ENCODE peak calls at places on chromosomes 4 and X, in ten cellular contexts. K is fibroblast of lung; L is ovary; Q is neural progenitor cell; H is left lung; X is transverse colon; E is lower lobe of right lung; I is prostate gland; G is CD4-positive, alpha-beta memory T cell; O is pancreas. U is an unnamed sample.

GRCh38 chrX:16856744-16857143 is 13.4 kb downstream of the RBBP7 start:
- DNase-seq in K (no peak), L (no peak), Q (no peak), H (no peak), X (no peak), E (no peak), I (no peak), G (no peak), O (no peak), U (no peak)

GRCh38 chrX:152520653-152521052 is 69.5 kb upstream of the GABRA3 start:
- DNase-seq in K (no peak), L (no peak), Q (no peak), H (no peak), X (no peak), E (no peak), I (no peak), G (no peak), O (no peak), U (no peak)

GRCh38 chr4:609400-610050 is 15.8 kb upstream of the PDE6B start:
- DNase-seq in K (no peak), L (no peak), Q (no peak), H (no peak), X (no peak), E (no peak), I (no peak), G (no peak), O (no peak), U (no peak)

GRCh38 chrX:57573754-57574153 is 18.1 kb upstream of the ZXDB start:
- DNase-seq in K (peak), L (no peak), Q (peak), H (no peak), X (no peak), E (no peak), I (no peak), G (no peak), O (no peak), U (no peak)

GRCh38 chr4:11230888-11231287 is 197.8 kb downstream of the HS3ST1 start:
- DNase-seq in K (no peak), L (no peak), Q (peak), H (no peak), X (no peak), E (no peak), I (no peak), G (no peak), O (no peak), U (no peak)

GRCh38 chr4:39840027-39840426 is 137.7 kb downstream of the PDS5A start:
- DNase-seq in K (no peak), L (no peak), Q (no peak), H (no peak), X (no peak), E (no peak), I (no peak), G (no peak), O (no peak), U (no peak)

GRCh38 chrX:102728646-102729045 is 8.1 kb downstream of the GPRASP3 start:
- DNase-seq in K (no peak), L (no peak), Q (no peak), H (no peak), X (no peak), E (no peak), I (no peak), G (no peak), O (no peak), U (no peak)

GRCh38 chrX:1430451-1430850 is 22.3 kb downstream of the ASMTL start:
- DNase-seq in K (no peak), L (no peak), Q (no peak), H (no peak), X (no peak), E (no peak), I (no peak), G (no peak), O (no peak), U (no peak)

GRCh38 chr4:74624351-74625151 is 169.8 kb downstream of the BTC start:
- DNase-seq in K (peak), L (no peak), Q (no peak), H (no peak), X (no peak), E (no peak), I (no peak), G (no peak), O (no peak), U (no peak)

GRCh38 chr4:77734928-77735327 is 84.2 kb downstream of the CNOT6L start:
- DNase-seq in K (peak), L (no peak), Q (no peak), H (no peak), X (peak), E (no peak), I (no peak), G (peak), O (no peak), U (no peak)

GRCh38 chr4:48909697-48910096 is 3.1 kb upstream of the OCIAD2 start:
- DNase-seq in K (peak), L (no peak), Q (no peak), H (no peak), X (peak), E (no peak), I (no peak), G (no peak), O (no peak), U (no peak)

GRCh38 chr4:99848576-99848975 is 31.9 kb downstream of the DAPP1 start:
- DNase-seq in K (no peak), L (no peak), Q (no peak), H (no peak), X (no peak), E (no peak), I (no peak), G (no peak), O (no peak), U (no peak)

GRCh38 chr4:21879187-21879586 is 69.4 kb downstream of the KCNIP4 start:
- DNase-seq in K (peak), L (no peak), Q (peak), H (no peak), X (no peak), E (no peak), I (no peak), G (peak), O (no peak), U (no peak)

GRCh38 chrX:150312931-150313330 is 50.2 kb upstream of the MAMLD1 start:
- DNase-seq in K (no peak), L (no peak), Q (no peak), H (no peak), X (no peak), E (no peak), I (no peak), G (no peak), O (no peak), U (no peak)

GRCh38 chr4:4840351-4840750 is 19.1 kb upstream of the MSX1 start:
- DNase-seq in K (no peak), L (no peak), Q (no peak), H (no peak), X (no peak), E (no peak), I (no peak), G (no peak), O (no peak), U (no peak)

GRCh38 chr4:148868207-148868606 is 426.0 kb upstream of the NR3C2 start:
- DNase-seq in K (no peak), L (no peak), Q (no peak), H (no peak), X (no peak), E (no peak), I (no peak), G (no peak), O (no peak), U (no peak)

GRCh38 chrX:118724352-118724751 is 3.1 kb upstream of the IL13RA1 start:
- DNase-seq in K (no peak), L (no peak), Q (no peak), H (no peak), X (no peak), E (no peak), I (no peak), G (no peak), O (no peak), U (no peak)

GRCh38 chrX:113973706-113974105 is 610.2 kb upstream of the HTR2C start:
- DNase-seq in K (no peak), L (no peak), Q (no peak), H (no peak), X (no peak), E (no peak), I (no peak), G (no peak), O (no peak), U (no peak)

GRCh38 chrX:140432328-140433025 is 72.4 kb downstream of the SOX3 start:
- DNase-seq in K (peak), L (no peak), Q (no peak), H (no peak), X (no peak), E (no peak), I (no peak), G (no peak), O (peak), U (no peak)

GRCh38 chr4:57550143-57550542 is 440.0 kb upstream of the IGFBP7 start:
- DNase-seq in K (no peak), L (no peak), Q (no peak), H (no peak), X (no peak), E (no peak), I (no peak), G (no peak), O (no peak), U (no peak)

GRCh38 chr4:14368391-14368790 is 633.9 kb upstream of the CPEB2 start:
- DNase-seq in K (no peak), L (no peak), Q (no peak), H (no peak), X (no peak), E (no peak), I (no peak), G (no peak), O (no peak), U (no peak)

GRCh38 chr4:182246401-182247205 is 3.4 kb downstream of the TENM3 start:
- DNase-seq in K (peak), L (no peak), Q (no peak), H (no peak), X (no peak), E (no peak), I (peak), G (no peak), O (no peak), U (no peak)

GRCh38 chr4:36285784-36286480 is 4.5 kb downstream of the DTHD1 start:
- DNase-seq in K (no peak), L (no peak), Q (no peak), H (no peak), X (peak), E (no peak), I (no peak), G (peak), O (no peak), U (no peak)

GRCh38 chr4:55396305-55397023 is 707 bp downstream of the TMEM165 start:
- DNase-seq in K (peak), L (peak), Q (peak), H (peak), X (peak), E (peak), I (peak), G (peak), O (peak), U (peak)

GRCh38 chrX:54007682-54008081 is 36.6 kb downstream of the PHF8 start:
- DNase-seq in K (no peak), L (no peak), Q (no peak), H (no peak), X (no peak), E (no peak), I (no peak), G (no peak), O (no peak), U (no peak)

GRCh38 chrX:153766098-153766817 is 2.2 kb downstream of the PLXNB3 start:
- DNase-seq in K (peak), L (no peak), Q (peak), H (peak), X (peak), E (peak), I (no peak), G (no peak), O (peak), U (no peak)

GRCh38 chr4:37482236-37482635 is 203.9 kb downstream of the RELL1 start:
- DNase-seq in K (no peak), L (no peak), Q (no peak), H (no peak), X (no peak), E (no peak), I (no peak), G (no peak), O (no peak), U (no peak)

GRCh38 chrX:115940888-115941332 is 229.6 kb upstream of the AGTR2 start:
- DNase-seq in K (peak), L (peak), Q (peak), H (no peak), X (peak), E (no peak), I (no peak), G (no peak), O (peak), U (peak)

GRCh38 chr4:152408514-152409327 is 127.2 kb downstream of the FBXW7 start:
- DNase-seq in K (peak), L (no peak), Q (peak), H (no peak), X (no peak), E (no peak), I (no peak), G (peak), O (no peak), U (no peak)

GRCh38 chr4:64776820-64777219 is 367.6 kb upstream of the TECRL start:
- DNase-seq in K (no peak), L (no peak), Q (no peak), H (no peak), X (no peak), E (no peak), I (no peak), G (no peak), O (no peak), U (no peak)

GRCh38 chr4:106594291-106594952 is 225.8 kb upstream of the GIMD1 start:
- DNase-seq in K (no peak), L (no peak), Q (no peak), H (no peak), X (no peak), E (no peak), I (no peak), G (no peak), O (no peak), U (no peak)

GRCh38 chr4:167100120-167100519 is 134.2 kb downstream of the SPOCK3 start:
- DNase-seq in K (peak), L (no peak), Q (peak), H (no peak), X (no peak), E (no peak), I (peak), G (no peak), O (no peak), U (no peak)

GRCh38 chrX:24019448-24019847 is 7.5 kb downstream of the KLHL15 start:
- DNase-seq in K (no peak), L (no peak), Q (no peak), H (no peak), X (no peak), E (no peak), I (no peak), G (peak), O (no peak), U (no peak)

GRCh38 chr4:10736266-10736665 is 51.7 kb upstream of the CLNK start:
- DNase-seq in K (no peak), L (no peak), Q (no peak), H (no peak), X (no peak), E (no peak), I (no peak), G (no peak), O (no peak), U (no peak)

GRCh38 chrX:66892004-66892403 is 253.1 kb upstream of the EDA2R start:
- DNase-seq in K (no peak), L (no peak), Q (no peak), H (no peak), X (no peak), E (no peak), I (no peak), G (no peak), O (no peak), U (no peak)

GRCh38 chr4:8647626-8648025 is 55.1 kb downstream of the CPZ start:
- DNase-seq in K (no peak), L (peak), Q (no peak), H (peak), X (no peak), E (no peak), I (no peak), G (no peak), O (no peak), U (peak)

GRCh38 chr4:139014391-139015268 is 951 bp upstream of the NOCT start:
- DNase-seq in K (peak), L (no peak), Q (no peak), H (no peak), X (no peak), E (no peak), I (no peak), G (peak), O (no peak), U (no peak)

GRCh38 chr4:127782275-127783025 is at the start of gene HSPA4L:
- DNase-seq in K (peak), L (peak), Q (peak), H (peak), X (peak), E (peak), I (no peak), G (peak), O (peak), U (peak)
- H3K27ac ChIP-seq in K (peak), L (peak), Q (no peak), H (peak), X (peak), E (peak), I (peak), G (no peak), O (peak), U (peak)

DNA sequence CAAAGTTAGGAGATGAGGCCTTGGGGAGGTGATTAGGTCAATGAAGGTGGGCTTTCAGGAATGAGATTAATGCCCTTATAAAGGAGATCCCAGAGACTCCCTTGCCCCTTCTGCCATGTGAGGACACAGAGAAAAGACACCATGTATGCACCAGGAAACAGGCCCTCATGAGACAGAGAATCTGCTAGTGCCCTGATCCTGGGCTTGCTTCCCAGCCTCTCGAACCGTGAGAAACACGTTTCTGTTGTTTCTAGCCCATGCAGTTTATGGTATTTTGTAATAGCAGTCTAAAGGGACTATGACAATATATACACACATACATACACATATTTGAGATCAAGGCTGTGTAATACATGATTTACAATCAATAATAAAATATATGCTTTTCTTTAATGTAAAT is 41.4 kb upstream of the ENPP6 start:
- DNase-seq in K (no peak), L (no peak), Q (no peak), H (no peak), X (no peak), E (no peak), I (no peak), G (no peak), O (no peak), U (no peak)
- H3K27ac ChIP-seq in K (no peak), L (no peak), Q (no peak), H (no peak), X (no peak), E (no peak), I (no peak), G (no peak), O (no peak), U (no peak)

DNA sequence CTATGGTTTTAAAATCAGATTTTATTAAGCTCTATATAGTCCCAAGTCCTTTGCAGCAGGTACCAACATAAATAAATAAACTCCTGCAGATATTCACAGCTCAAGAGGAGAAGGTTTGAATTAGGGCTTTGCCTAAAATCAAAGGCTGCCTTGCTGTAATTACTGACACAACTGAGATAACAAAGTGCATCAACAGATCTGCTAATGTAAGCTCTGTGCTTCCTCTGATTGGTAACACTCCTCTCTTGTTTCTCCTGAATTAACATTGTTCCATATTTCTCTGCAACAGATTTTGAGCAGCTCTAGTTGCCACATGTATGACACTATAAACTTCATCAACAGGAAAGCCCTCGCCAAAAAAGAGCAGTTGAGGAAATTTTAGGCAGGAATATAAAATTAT is 193.6 kb downstream of the SLC39A8 start:
- DNase-seq in K (no peak), L (no peak), Q (no peak), H (no peak), X (no peak), E (no peak), I (no peak), G (no peak), O (no peak), U (no peak)
- H3K27ac ChIP-seq in K (no peak), L (no peak), Q (peak), H (no peak), X (no peak), E (no peak), I (no peak), G (no peak), O (no peak), U (no peak)

GRCh38 chrX:19877431-19877830 is 10.0 kb downstream of the SH3KBP1 start:
- DNase-seq in K (no peak), L (no peak), Q (no peak), H (no peak), X (no peak), E (no peak), I (no peak), G (no peak), O (no peak), U (no peak)

GRCh38 chrX:19876962-19877361 is 10.4 kb downstream of the SH3KBP1 start:
- DNase-seq in K (no peak), L (no peak), Q (no peak), H (no peak), X (no peak), E (no peak), I (no peak), G (no peak), O (no peak), U (no peak)

GRCh38 chrX:19870710-19871490 is 16.5 kb downstream of the SH3KBP1 start:
- DNase-seq in K (no peak), L (no peak), Q (no peak), H (no peak), X (no peak), E (no peak), I (no peak), G (no peak), O (no peak), U (no peak)

GRCh38 chrX:19875051-19875432 is 12.4 kb downstream of the SH3KBP1 start:
- DNase-seq in K (no peak), L (no peak), Q (no peak), H (no peak), X (no peak), E (peak), I (no peak), G (no peak), O (no peak), U (no peak)

GRCh38 chrX:19874391-19875050 is 12.9 kb downstream of the SH3KBP1 start:
- DNase-seq in K (no peak), L (no peak), Q (no peak), H (no peak), X (no peak), E (no peak), I (no peak), G (no peak), O (no peak), U (no peak)
- H3K27ac ChIP-seq in K (no peak), L (no peak), Q (no peak), H (no peak), X (no peak), E (no peak), I (no peak), G (no peak), O (no peak), U (no peak)

GRCh38 chrX:69238153-69238959 is 73.1 kb upstream of the PJA1 start:
- DNase-seq in K (no peak), L (no peak), Q (no peak), H (no peak), X (no peak), E (no peak), I (no peak), G (no peak), O (no peak), U (no peak)
- H3K27ac ChIP-seq in K (no peak), L (no peak), Q (no peak), H (no peak), X (no peak), E (no peak), I (no peak), G (no peak), O (no peak), U (no peak)

GRCh38 chrX:112636951-112637541 is 42.7 kb downstream of the LHFPL1 start:
- DNase-seq in K (peak), L (no peak), Q (no peak), H (no peak), X (no peak), E (no peak), I (no peak), G (no peak), O (no peak), U (no peak)
- H3K27ac ChIP-seq in K (no peak), L (no peak), Q (no peak), H (no peak), X (no peak), E (no peak), I (no peak), G (no peak), O (no peak), U (no peak)

GRCh38 chr4:179128299-179128698 is 1686.1 kb upstream of the AGA start:
- DNase-seq in K (no peak), L (no peak), Q (no peak), H (no peak), X (no peak), E (no peak), I (no peak), G (no peak), O (no peak), U (no peak)

GRCh38 chr4:179123079-179123478 is 1680.8 kb upstream of the AGA start:
- DNase-seq in K (no peak), L (no peak), Q (no peak), H (no peak), X (no peak), E (no peak), I (no peak), G (no peak), O (no peak), U (no peak)

GRCh38 chr4:179124957-179125356 is 1682.7 kb upstream of the AGA start:
- DNase-seq in K (no peak), L (no peak), Q (no peak), H (no peak), X (no peak), E (no peak), I (no peak), G (no peak), O (no peak), U (no peak)

GRCh38 chr4:179125870-179126269 is 1683.6 kb upstream of the AGA start:
- DNase-seq in K (no peak), L (no peak), Q (no peak), H (no peak), X (no peak), E (no peak), I (no peak), G (no peak), O (no peak), U (no peak)

DNA sequence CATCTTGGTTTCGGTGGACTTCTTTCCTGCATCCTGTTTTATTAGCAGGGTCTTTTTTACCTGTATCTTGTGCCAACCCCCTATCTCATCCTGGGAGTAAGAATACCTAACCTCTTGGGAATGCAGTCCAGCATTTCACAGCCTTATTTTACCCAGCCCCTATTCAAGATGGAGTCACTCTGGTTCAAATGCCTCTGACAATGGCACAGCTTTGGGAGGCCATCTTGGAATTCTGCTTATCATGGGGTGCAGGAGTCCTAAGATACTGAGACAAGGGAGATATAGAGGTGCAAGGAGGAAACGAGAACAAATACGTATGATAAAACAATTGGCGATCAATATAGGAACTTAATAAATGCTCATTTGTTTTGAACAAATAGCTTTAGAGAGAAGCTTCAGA is 1682.2 kb upstream of the AGA start:
- DNase-seq in K (no peak), L (no peak), Q (no peak), H (no peak), X (no peak), E (no peak), I (no peak), G (no peak), O (no peak), U (no peak)
- H3K27ac ChIP-seq in K (no peak), L (no peak), Q (no peak), H (no peak), X (no peak), E (no peak), I (no peak), G (no peak), O (no peak), U (no peak)

U was measured in suprapubic skin.